ENCODE peak calls at places on chromosomes 1 and 21, in seven cellular contexts. M is tibial nerve; J is foreskin fibroblast; V is astrocyte; D is fibroblast of the conjunctiva; W is HFF-Myc; I is stimulated activated effector memory CD8-positive, alpha-beta T cell treated with anti-CD3 and anti-CD28 coated beads, Interleukin-12 subunit alpha, Interleukin-12 subunit beta, amount 100 ng/mL, for 72 hours. L is an unnamed sample.

GRCh38 chr1:42746436-42747105 is 6.5 kb upstream of the CLDN19 start:
- DNase-seq in D (no peak), I (no peak), W (no peak), M (no peak), J (no peak), V (no peak), L (no peak)

GRCh38 chr1:33265780-33266605 is 9.7 kb downstream of the ZNF362 start:
- DNase-seq in V (no peak), D (no peak), W (no peak), I (no peak), J (no peak), M (no peak), L (no peak)

GRCh38 chr1:18480315-18481189 is at the start of gene KLHDC7A:
- DNase-seq in M (no peak), V (no peak), D (no peak), J (no peak), I (no peak), W (no peak), L (peak; percentile 100)

GRCh38 chr21:14542638-14543037 is 3.5 kb downstream of the SAMSN1 start:
- DNase-seq in J (no peak), W (no peak), I (no peak), M (no peak), V (no peak), D (no peak), L (no peak)

GRCh38 chr1:168291222-168291824 is 10.6 kb downstream of the TBX19 start:
- DNase-seq in J (no peak), M (no peak), W (no peak), I (no peak), D (no peak), V (no peak), L (no peak)

GRCh38 chr1:119475866-119476439 is 31.1 kb upstream of the HSD3B1 start:
- DNase-seq in V (no peak), M (peak; percentile 20), I (no peak), J (peak; percentile 3), W (no peak), D (peak; percentile 6), L (peak; percentile 44)

GRCh38 chr1:241479294-241479693 is 40.3 kb downstream of the FH start:
- DNase-seq in M (no peak), D (no peak), V (no peak), W (no peak), J (no peak), I (no peak), L (no peak)

GRCh38 chr1:40783001-40783905 is at the start of gene KCNQ4:
- DNase-seq in D (no peak), I (no peak), V (no peak), W (no peak), J (no peak), M (peak; percentile 29), L (no peak)

GRCh38 chr21:19326581-19327319 is 923.2 kb upstream of the TMPRSS15 start:
- DNase-seq in V (no peak), I (no peak), D (peak; percentile 3), W (no peak), M (no peak), J (no peak), L (no peak)

GRCh38 chr1:208065862-208066261 is 154.9 kb upstream of the CD34 start:
- DNase-seq in I (no peak), D (no peak), W (no peak), M (peak; percentile 70), V (peak; percentile 55), J (no peak), L (peak; percentile 54)

GRCh38 chr1:174990382-174990999 is 9.3 kb upstream of the CACYBP start:
- DNase-seq in D (no peak), V (no peak), J (peak; percentile 24), M (no peak), W (peak; percentile 59), I (no peak), L (peak; percentile 51)

GRCh38 chr1:45097079-45097478 is 85.0 kb downstream of the UROD start:
- DNase-seq in W (no peak), D (no peak), M (no peak), I (no peak), V (no peak), J (no peak), L (no peak)